ENCODE peak calls at places on chromosome 19, in nine cellular contexts. Y is cardiac muscle cell; E is memory B cell; V is nucleus accumbens; M is hippocampal formation; C is NCI-H2081; W is AG08396; S is SK-MEL-5; T is activated CD8-positive, alpha-beta T cell treated with anti-CD3 and anti-CD28 coated beads, Interleukin-2, amount 10 ng/mL, durations not matched to agents 7 days and 5 days. L is an unnamed sample.

GRCh38 chr19:39544201-39544903 is 4.4 kb upstream of the EID2 start:
- DNase-seq in Y (no peak), E (no peak), V (no peak), M (no peak), C (no peak), W (no peak), S (no peak), T (no peak), L (no peak)

GRCh38 chr19:47331490-47331889 is 485 bp upstream of the C5AR2 start:
- DNase-seq in Y (no peak), E (no peak), V (no peak), M (no peak), C (no peak), W (no peak), S (no peak), T (no peak), L (no peak)

GRCh38 chr19:4748589-4748988 is 24.9 kb upstream of the DPP9 start:
- DNase-seq in Y (no peak), E (no peak), V (no peak), M (no peak), C (peak), W (no peak), S (no peak), T (no peak), L (no peak)

GRCh38 chr19:7783991-7784421 is 21.0 kb downstream of the CLEC4M start:
- DNase-seq in Y (no peak), E (no peak), V (no peak), M (no peak), C (no peak), W (peak), S (peak), T (no peak), L (no peak)

GRCh38 chr19:23917856-23918255 is 3.2 kb downstream of the ZNF726 start:
- DNase-seq in Y (no peak), E (no peak), V (no peak), M (no peak), C (no peak), W (no peak), S (no peak), T (no peak), L (no peak)

GRCh38 chr19:8243146-8243545 is 34.0 kb downstream of the CERS4 start:
- DNase-seq in Y (no peak), E (no peak), V (no peak), M (no peak), C (no peak), W (no peak), S (no peak), T (no peak), L (no peak)

GRCh38 chr19:10159610-10160009 is 35.1 kb downstream of the DNMT1 start:
- DNase-seq in Y (no peak), E (no peak), V (no peak), M (no peak), C (no peak), W (peak), S (no peak), T (no peak), L (no peak)

GRCh38 chr19:12668937-12669271 is 2.3 kb downstream of the WDR83 start:
- DNase-seq in Y (peak), E (peak), V (peak), M (no peak), C (no peak), W (peak), S (no peak), T (peak), L (peak)

GRCh38 chr19:2883686-2884439 is 16.7 kb downstream of the ZNF556 start:
- DNase-seq in Y (no peak), E (no peak), V (no peak), M (no peak), C (no peak), W (no peak), S (no peak), T (no peak), L (no peak)

GRCh38 chr19:53086949-53087348 is 16.3 kb downstream of the ZNF160 start:
- DNase-seq in Y (no peak), E (no peak), V (peak), M (no peak), C (no peak), W (no peak), S (no peak), T (no peak), L (no peak)

GRCh38 chr19:44694184-44694579 is 4.8 kb upstream of the CEACAM16 start:
- DNase-seq in Y (no peak), E (no peak), V (no peak), M (no peak), C (no peak), W (no peak), S (peak), T (peak), L (no peak)

GRCh38 chr19:40400521-40400920 is 10.5 kb upstream of the HIPK4 start:
- DNase-seq in Y (no peak), E (no peak), V (no peak), M (no peak), C (no peak), W (no peak), S (no peak), T (no peak), L (no peak)

GRCh38 chr19:33226550-33227241 is 1.0 kb upstream of the SLC7A10 start:
- DNase-seq in Y (no peak), E (no peak), V (no peak), M (no peak), C (no peak), W (no peak), S (no peak), T (no peak), L (no peak)

GRCh38 chr19:4916292-4917082 is 7.2 kb downstream of the UHRF1 start:
- DNase-seq in Y (no peak), E (no peak), V (no peak), M (no peak), C (no peak), W (no peak), S (no peak), T (peak), L (peak)

GRCh38 chr19:56476671-56477428 is at the start of gene ZNF667:
- DNase-seq in Y (peak), E (peak), V (peak), M (no peak), C (no peak), W (peak), S (peak), T (peak), L (no peak)

GRCh38 chr19:8377598-8377997 is 12.6 kb upstream of the RAB11B start:
- DNase-seq in Y (no peak), E (no peak), V (no peak), M (no peak), C (no peak), W (no peak), S (no peak), T (no peak), L (no peak)

GRCh38 chr19:43555185-43555770 is 20.0 kb downstream of the XRCC1 start:
- DNase-seq in Y (peak), E (peak), V (peak), M (peak), C (peak), W (peak), S (peak), T (peak), L (no peak)

GRCh38 chr19:46015080-46015960 is 7.5 kb downstream of the PGLYRP1 start:
- DNase-seq in Y (peak), E (peak), V (no peak), M (no peak), C (peak), W (peak), S (no peak), T (peak), L (peak)

GRCh38 chr19:10086904-10087256 is 763 bp downstream of the SHFL start:
- DNase-seq in Y (no peak), E (no peak), V (no peak), M (no peak), C (no peak), W (no peak), S (no peak), T (peak), L (no peak)

GRCh38 chr19:2476451-2477140 is 669 bp downstream of the GADD45B start:
- DNase-seq in Y (peak), E (peak), V (no peak), M (no peak), C (no peak), W (peak), S (no peak), T (peak), L (no peak)

GRCh38 chr19:47726467-47726866 is 13.2 kb downstream of the EHD2 start:
- DNase-seq in Y (no peak), E (no peak), V (no peak), M (no peak), C (no peak), W (no peak), S (no peak), T (no peak), L (no peak)

GRCh38 chr19:2096543-2097329 is at the start of gene IZUMO4:
- DNase-seq in Y (peak), E (peak), V (peak), M (peak), C (peak), W (peak), S (peak), T (peak), L (peak)

GRCh38 chr19:42480335-42481095 is 37.8 kb upstream of the CXCL17 start:
- DNase-seq in Y (no peak), E (no peak), V (no peak), M (no peak), C (no peak), W (peak), S (peak), T (peak), L (no peak)

GRCh38 chr19:44113784-44114390 is 688 bp downstream of the ZNF225 start:
- DNase-seq in Y (no peak), E (no peak), V (no peak), M (no peak), C (no peak), W (peak), S (peak), T (no peak), L (no peak)

GRCh38 chr19:6057651-6058365 is 52.5 kb downstream of the RFX2 start:
- DNase-seq in Y (no peak), E (no peak), V (no peak), M (no peak), C (peak), W (no peak), S (no peak), T (no peak), L (peak)